ENCODE peak calls at places on chromosomes 11 and 22, in five cellular contexts. One of them, this sample, is unnamed.

GRCh38 chr22:37274380-37274862 is 7.9 kb upstream of the CYTH4 start:
- DNase-seq in body of pancreas: no peak
- DNase-seq in prostate gland: no peak
- DNase-seq in cardiac muscle cell: no peak
- DNase-seq in dorsolateral prefrontal cortex: peak
- DNase-seq in this sample: no peak

GRCh38 chr11:77230878-77231605 is 70.4 kb downstream of the GDPD4 start:
- DNase-seq in dorsolateral prefrontal cortex: no peak
- DNase-seq in cardiac muscle cell: no peak
- DNase-seq in prostate gland: no peak
- DNase-seq in body of pancreas: no peak
- DNase-seq in this sample: no peak

GRCh38 chr11:36601145-36601544 is 3.1 kb upstream of the RAG2 start:
- DNase-seq in body of pancreas: no peak
- DNase-seq in cardiac muscle cell: no peak
- DNase-seq in prostate gland: no peak
- DNase-seq in dorsolateral prefrontal cortex: no peak
- DNase-seq in this sample: no peak

GRCh38 chr22:31177420-31178162 is 17.6 kb downstream of the RNF185 start:
- DNase-seq in dorsolateral prefrontal cortex: no peak
- DNase-seq in cardiac muscle cell: peak
- DNase-seq in prostate gland: peak
- DNase-seq in body of pancreas: no peak
- DNase-seq in this sample: no peak

GRCh38 chr11:57426439-57426753 is 525 bp downstream of the SLC43A3 start:
- DNase-seq in prostate gland: no peak
- DNase-seq in body of pancreas: no peak
- DNase-seq in dorsolateral prefrontal cortex: no peak
- DNase-seq in cardiac muscle cell: no peak
- DNase-seq in this sample: no peak

GRCh38 chr11:624705-625635 is at the start of gene CDHR5:
- DNase-seq in body of pancreas: no peak
- DNase-seq in cardiac muscle cell: no peak
- DNase-seq in prostate gland: no peak
- DNase-seq in dorsolateral prefrontal cortex: no peak
- DNase-seq in this sample: no peak

GRCh38 chr11:46160100-46160499 is 38.8 kb upstream of the PHF21A start:
- DNase-seq in prostate gland: no peak
- DNase-seq in dorsolateral prefrontal cortex: no peak
- DNase-seq in body of pancreas: no peak
- DNase-seq in cardiac muscle cell: no peak
- DNase-seq in this sample: no peak

GRCh38 chr22:48959496-48959895 is 868.2 kb downstream of the BRD1 start:
- DNase-seq in body of pancreas: no peak
- DNase-seq in dorsolateral prefrontal cortex: no peak
- DNase-seq in cardiac muscle cell: no peak
- DNase-seq in prostate gland: peak
- DNase-seq in this sample: no peak

GRCh38 chr11:104163100-104164027 is 583 bp downstream of the PDGFD start:
- DNase-seq in prostate gland: no peak
- DNase-seq in cardiac muscle cell: peak
- DNase-seq in body of pancreas: peak
- DNase-seq in dorsolateral prefrontal cortex: peak
- DNase-seq in this sample: no peak

GRCh38 chr11:129146196-129146595 is 45.9 kb downstream of the ARHGAP32 start:
- DNase-seq in dorsolateral prefrontal cortex: no peak
- DNase-seq in cardiac muscle cell: peak
- DNase-seq in prostate gland: no peak
- DNase-seq in body of pancreas: no peak
- DNase-seq in this sample: no peak

GRCh38 chr22:43922123-43922522 is 1.5 kb upstream of the PNPLA3 start:
- DNase-seq in dorsolateral prefrontal cortex: no peak
- DNase-seq in prostate gland: no peak
- DNase-seq in cardiac muscle cell: no peak
- DNase-seq in body of pancreas: no peak
- DNase-seq in this sample: no peak
- TF ChIP-seq CTCF in dorsolateral prefrontal cortex: no peak
- TF ChIP-seq CTCF in prostate gland: no peak
- TF ChIP-seq CTCF in cardiac muscle cell: peak
- TF ChIP-seq CTCF in body of pancreas: no peak
- TF ChIP-seq CTCF in this sample: no peak

GRCh38 chr22:23202812-23203451 is 22.6 kb downstream of the BCR start:
- DNase-seq in cardiac muscle cell: no peak
- DNase-seq in dorsolateral prefrontal cortex: no peak
- DNase-seq in body of pancreas: no peak
- DNase-seq in prostate gland: no peak
- DNase-seq in this sample: no peak

GRCh38 chr22:23205330-23205729 is 25.0 kb downstream of the BCR start:
- DNase-seq in dorsolateral prefrontal cortex: no peak
- DNase-seq in cardiac muscle cell: no peak
- DNase-seq in body of pancreas: no peak
- DNase-seq in prostate gland: no peak
- DNase-seq in this sample: no peak

GRCh38 chr22:23203452-23204124 is 23.3 kb downstream of the BCR start:
- DNase-seq in prostate gland: no peak
- DNase-seq in cardiac muscle cell: no peak
- DNase-seq in dorsolateral prefrontal cortex: no peak
- DNase-seq in body of pancreas: no peak
- DNase-seq in this sample: no peak

GRCh38 chr22:23204125-23204488 is 23.8 kb downstream of the BCR start:
- DNase-seq in body of pancreas: no peak
- DNase-seq in prostate gland: no peak
- DNase-seq in dorsolateral prefrontal cortex: no peak
- DNase-seq in cardiac muscle cell: no peak
- DNase-seq in this sample: no peak

GRCh38 chr22:23204541-23205157 is 24.3 kb downstream of the BCR start:
- DNase-seq in body of pancreas: peak
- DNase-seq in dorsolateral prefrontal cortex: no peak
- DNase-seq in prostate gland: no peak
- DNase-seq in cardiac muscle cell: no peak
- DNase-seq in this sample: no peak
- TF ChIP-seq CTCF in body of pancreas: no peak
- TF ChIP-seq CTCF in dorsolateral prefrontal cortex: no peak
- TF ChIP-seq CTCF in prostate gland: no peak
- TF ChIP-seq CTCF in cardiac muscle cell: no peak
- TF ChIP-seq CTCF in this sample: no peak

GRCh38 chr11:71282581-71283351 is 30.4 kb upstream of the SHANK2 start:
- DNase-seq in body of pancreas: peak
- DNase-seq in prostate gland: no peak
- DNase-seq in cardiac muscle cell: no peak
- DNase-seq in dorsolateral prefrontal cortex: no peak
- DNase-seq in this sample: no peak

GRCh38 chr11:71285111-71285510 is 32.7 kb upstream of the SHANK2 start:
- DNase-seq in dorsolateral prefrontal cortex: no peak
- DNase-seq in body of pancreas: no peak
- DNase-seq in prostate gland: no peak
- DNase-seq in cardiac muscle cell: no peak
- DNase-seq in this sample: no peak

GRCh38 chr11:71283960-71284359 is 31.6 kb upstream of the SHANK2 start:
- DNase-seq in dorsolateral prefrontal cortex: no peak
- DNase-seq in body of pancreas: peak
- DNase-seq in prostate gland: peak
- DNase-seq in cardiac muscle cell: no peak
- DNase-seq in this sample: no peak

GRCh38 chr11:71284525-71285092 is 32.2 kb upstream of the SHANK2 start:
- DNase-seq in cardiac muscle cell: no peak
- DNase-seq in prostate gland: no peak
- DNase-seq in body of pancreas: peak
- DNase-seq in dorsolateral prefrontal cortex: no peak
- DNase-seq in this sample: no peak

DNA sequence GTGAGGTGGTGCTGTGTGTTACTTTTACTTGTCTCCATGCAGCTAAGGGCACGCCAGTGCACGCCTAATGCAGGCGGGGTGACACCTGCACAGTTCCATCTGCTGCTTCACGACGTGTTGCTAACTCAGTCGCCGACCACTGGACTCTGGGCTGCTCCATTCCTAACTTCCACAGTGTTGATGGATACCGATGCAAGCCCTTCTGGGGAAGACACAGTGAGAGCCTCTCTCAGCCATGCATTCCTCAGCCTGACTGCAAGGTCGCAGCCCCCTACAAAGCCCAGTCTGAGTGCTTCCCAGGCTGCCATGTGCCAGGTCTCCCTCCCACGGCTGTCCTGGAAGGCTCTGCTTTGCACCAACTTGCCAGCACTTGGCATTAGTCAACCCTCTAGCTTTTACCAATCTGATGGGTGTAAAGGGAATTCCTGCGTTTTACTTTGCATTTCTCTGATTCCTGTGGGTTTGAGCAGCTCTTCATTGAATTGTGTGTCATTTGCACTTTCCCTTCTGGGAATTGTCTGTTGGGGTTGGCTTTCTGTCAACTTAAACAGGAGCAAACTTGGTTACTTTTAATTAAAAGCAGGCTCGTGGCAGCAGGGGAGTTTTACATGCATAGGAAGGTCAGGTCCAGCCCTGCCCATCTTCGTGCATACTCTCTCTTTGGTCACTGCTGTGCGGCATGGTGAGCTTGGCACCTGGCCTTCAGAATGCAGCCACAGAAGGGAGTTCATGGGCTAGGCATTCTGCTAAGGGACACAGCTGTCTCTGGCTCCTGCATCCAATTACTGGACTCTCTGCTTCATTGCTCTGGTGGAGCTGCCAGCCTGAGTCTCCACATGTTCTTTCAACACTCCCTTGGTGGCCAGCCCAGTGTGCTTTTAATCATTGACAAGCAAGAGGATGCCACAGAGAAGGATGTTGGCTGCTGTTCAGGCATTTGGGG is 34.6 kb upstream of the SHANK2 start:
- DNase-seq in cardiac muscle cell: peak
- DNase-seq in dorsolateral prefrontal cortex: peak
- DNase-seq in body of pancreas: peak
- DNase-seq in prostate gland: peak
- DNase-seq in this sample: no peak
- TF ChIP-seq CTCF in cardiac muscle cell: no peak
- TF ChIP-seq CTCF in dorsolateral prefrontal cortex: no peak
- TF ChIP-seq CTCF in body of pancreas: no peak
- TF ChIP-seq CTCF in prostate gland: no peak
- TF ChIP-seq CTCF in this sample: no peak

DNA sequence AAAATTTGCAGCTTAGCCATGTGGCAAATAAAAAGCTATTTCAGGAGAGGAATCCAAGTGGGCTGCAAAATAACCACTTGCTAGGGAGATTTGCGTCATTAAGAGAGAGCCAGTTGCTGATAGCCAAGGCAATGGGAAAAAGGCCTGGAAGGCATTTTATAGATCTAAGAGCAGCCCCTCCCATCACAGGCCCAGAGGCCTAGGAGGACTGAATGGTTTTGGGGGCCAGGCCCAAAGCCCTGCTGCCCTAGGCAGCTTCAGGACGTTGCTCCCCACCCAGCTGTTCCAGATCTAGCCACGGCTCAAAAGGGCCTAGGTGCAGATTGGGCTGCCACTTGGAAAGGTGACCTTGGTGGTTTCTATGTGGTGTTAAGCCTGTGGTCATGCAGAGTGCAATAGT is 169.0 kb downstream of the AASDHPPT start:
- DNase-seq in cardiac muscle cell: no peak
- DNase-seq in dorsolateral prefrontal cortex: no peak
- DNase-seq in body of pancreas: no peak
- DNase-seq in prostate gland: no peak
- DNase-seq in this sample: no peak
- TF ChIP-seq CTCF in cardiac muscle cell: no peak
- TF ChIP-seq CTCF in dorsolateral prefrontal cortex: no peak
- TF ChIP-seq CTCF in body of pancreas: no peak
- TF ChIP-seq CTCF in prostate gland: no peak
- TF ChIP-seq CTCF in this sample: no peak

DNA sequence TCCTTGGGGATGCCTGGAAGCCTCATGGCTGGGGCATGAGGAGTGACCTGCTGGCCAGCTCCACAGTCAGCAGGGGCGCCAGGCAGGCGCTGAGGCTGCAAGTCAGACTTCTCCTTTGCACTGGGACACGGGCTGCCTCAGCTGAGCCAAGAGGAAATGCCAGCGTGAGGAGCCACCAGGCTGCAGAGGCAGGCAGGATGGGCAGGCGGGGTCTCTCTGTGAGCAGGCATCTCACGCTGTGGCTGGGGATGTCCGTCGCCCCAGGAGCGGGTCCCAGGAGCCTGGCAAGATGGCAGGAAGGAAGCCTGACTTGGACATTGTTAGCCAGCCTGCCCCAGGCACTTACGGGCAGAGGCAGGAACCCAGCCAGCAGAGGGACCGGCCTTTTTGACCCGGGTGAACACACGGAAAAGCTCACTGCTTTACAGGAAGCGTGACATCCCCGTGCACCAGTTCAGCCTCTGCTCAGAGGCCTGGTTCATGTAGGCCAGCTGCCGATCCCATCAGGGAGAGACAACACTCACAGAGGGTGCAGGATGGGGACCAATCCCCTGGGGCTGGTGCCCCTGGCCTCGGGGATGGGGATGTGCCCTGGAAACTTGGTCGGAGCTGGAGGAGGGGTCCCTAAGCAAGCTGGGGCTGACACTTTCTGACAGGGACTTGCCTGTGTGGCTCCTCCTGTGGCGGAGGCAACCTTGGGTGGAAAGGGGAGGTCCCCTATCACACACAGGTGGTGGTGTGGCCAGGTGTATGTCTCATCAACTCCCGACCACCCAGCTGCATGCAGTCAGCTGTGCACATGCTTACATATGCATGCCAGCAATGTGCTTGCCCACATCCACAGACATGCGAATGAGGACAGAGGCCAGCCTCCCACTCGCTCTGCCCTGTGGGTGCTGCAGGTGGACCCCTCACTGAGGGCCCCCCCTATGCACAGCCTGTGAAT is 10.0 kb downstream of the GNB1L start:
- DNase-seq in prostate gland: peak
- DNase-seq in dorsolateral prefrontal cortex: no peak
- DNase-seq in body of pancreas: no peak
- DNase-seq in cardiac muscle cell: peak
- DNase-seq in this sample: no peak
- TF ChIP-seq CTCF in prostate gland: no peak
- TF ChIP-seq CTCF in dorsolateral prefrontal cortex: no peak
- TF ChIP-seq CTCF in body of pancreas: no peak
- TF ChIP-seq CTCF in cardiac muscle cell: no peak
- TF ChIP-seq CTCF in this sample: no peak

DNA sequence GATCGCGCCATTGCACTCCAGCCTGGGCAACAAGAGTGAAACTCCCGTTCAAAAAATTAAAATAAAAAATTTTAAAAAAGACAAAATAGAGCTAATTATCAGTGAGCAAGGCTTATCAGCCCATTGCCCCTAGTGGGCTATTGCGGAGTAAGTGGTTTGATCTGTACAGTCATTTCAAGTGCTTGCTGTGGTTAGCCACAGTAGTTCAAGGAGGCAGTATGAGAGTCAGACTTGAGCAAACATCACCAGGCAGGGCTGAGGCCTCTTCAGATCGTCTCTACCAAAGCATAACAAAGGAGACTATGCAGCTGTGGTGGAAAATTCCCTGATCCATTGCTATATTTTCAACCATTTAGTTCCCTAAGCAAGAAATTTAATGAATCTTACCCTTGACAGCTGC is 4.3 kb upstream of the SBF2 start:
- DNase-seq in dorsolateral prefrontal cortex: no peak
- DNase-seq in cardiac muscle cell: peak
- DNase-seq in body of pancreas: no peak
- DNase-seq in prostate gland: no peak
- DNase-seq in this sample: no peak
- TF ChIP-seq CTCF in dorsolateral prefrontal cortex: no peak
- TF ChIP-seq CTCF in cardiac muscle cell: peak
- TF ChIP-seq CTCF in body of pancreas: no peak
- TF ChIP-seq CTCF in prostate gland: no peak
- TF ChIP-seq CTCF in this sample: no peak

This sample was measured in activated B cell treated with CpG ODN at 0.5 μM for 24 hours.